ENCODE peak calls at places on chromosomes 3 and 15, in five cellular contexts. One of them, this sample, is unnamed.

GRCh38 chr3:135860761-135861160 is 104.8 kb upstream of the PPP2R3A start:
- DNase-seq in AG08396: no peak
- DNase-seq in AML-193: no peak
- DNase-seq in Karpas-422: no peak
- DNase-seq in activated T-helper 1 cell treated with anti-CD3 and anti-CD28 coated beads, Interleukin-2, amount 50 U/mL, for 16 hours: no peak
- DNase-seq in this sample: no peak

GRCh38 chr3:184496933-184497332 is 64.7 kb upstream of the EPHB3 start:
- DNase-seq in AG08396: no peak
- DNase-seq in AML-193: no peak
- DNase-seq in Karpas-422: no peak
- DNase-seq in activated T-helper 1 cell treated with anti-CD3 and anti-CD28 coated beads, Interleukin-2, amount 50 U/mL, for 16 hours: no peak
- DNase-seq in this sample: no peak

GRCh38 chr3:112117826-112118571 is 15.0 kb downstream of the GCSAM start:
- DNase-seq in AG08396: no peak
- DNase-seq in AML-193: peak
- DNase-seq in Karpas-422: peak
- DNase-seq in activated T-helper 1 cell treated with anti-CD3 and anti-CD28 coated beads, Interleukin-2, amount 50 U/mL, for 16 hours: no peak
- DNase-seq in this sample: peak

GRCh38 chr3:127688022-127688415 is 15.3 kb downstream of the ABTB1 start:
- DNase-seq in AG08396: no peak
- DNase-seq in AML-193: no peak
- DNase-seq in Karpas-422: no peak
- DNase-seq in activated T-helper 1 cell treated with anti-CD3 and anti-CD28 coated beads, Interleukin-2, amount 50 U/mL, for 16 hours: peak
- DNase-seq in this sample: no peak

GRCh38 chr3:123750209-123750608 is 133.9 kb downstream of the MYLK start:
- DNase-seq in AG08396: no peak
- DNase-seq in AML-193: no peak
- DNase-seq in Karpas-422: no peak
- DNase-seq in activated T-helper 1 cell treated with anti-CD3 and anti-CD28 coated beads, Interleukin-2, amount 50 U/mL, for 16 hours: no peak
- DNase-seq in this sample: no peak

GRCh38 chr3:71887256-71887655 is 102.3 kb upstream of the PROK2 start:
- DNase-seq in AG08396: no peak
- DNase-seq in AML-193: no peak
- DNase-seq in Karpas-422: no peak
- DNase-seq in activated T-helper 1 cell treated with anti-CD3 and anti-CD28 coated beads, Interleukin-2, amount 50 U/mL, for 16 hours: no peak
- DNase-seq in this sample: no peak

GRCh38 chr3:186966406-186966805 is 36.1 kb downstream of the ST6GAL1 start:
- DNase-seq in AG08396: no peak
- DNase-seq in AML-193: no peak
- DNase-seq in Karpas-422: no peak
- DNase-seq in activated T-helper 1 cell treated with anti-CD3 and anti-CD28 coated beads, Interleukin-2, amount 50 U/mL, for 16 hours: no peak
- DNase-seq in this sample: no peak

GRCh38 chr15:89108865-89109660 is 20.8 kb downstream of the ABHD2 start:
- DNase-seq in AG08396: no peak
- DNase-seq in AML-193: no peak
- DNase-seq in Karpas-422: no peak
- DNase-seq in activated T-helper 1 cell treated with anti-CD3 and anti-CD28 coated beads, Interleukin-2, amount 50 U/mL, for 16 hours: no peak
- DNase-seq in this sample: no peak

GRCh38 chr15:60941448-60941847 is 287.7 kb downstream of the RORA start:
- DNase-seq in AG08396: peak
- DNase-seq in AML-193: no peak
- DNase-seq in Karpas-422: no peak
- DNase-seq in activated T-helper 1 cell treated with anti-CD3 and anti-CD28 coated beads, Interleukin-2, amount 50 U/mL, for 16 hours: no peak
- DNase-seq in this sample: no peak

GRCh38 chr15:93929375-93930094 is 301.8 kb upstream of the MCTP2 start:
- DNase-seq in AG08396: peak
- DNase-seq in AML-193: no peak
- DNase-seq in Karpas-422: no peak
- DNase-seq in activated T-helper 1 cell treated with anti-CD3 and anti-CD28 coated beads, Interleukin-2, amount 50 U/mL, for 16 hours: no peak
- DNase-seq in this sample: no peak

GRCh38 chr3:126264381-126264780 is 84.0 kb upstream of the ALDH1L1 start:
- DNase-seq in AG08396: no peak
- DNase-seq in AML-193: no peak
- DNase-seq in Karpas-422: no peak
- DNase-seq in activated T-helper 1 cell treated with anti-CD3 and anti-CD28 coated beads, Interleukin-2, amount 50 U/mL, for 16 hours: no peak
- DNase-seq in this sample: no peak

GRCh38 chr3:134197681-134198261 is 52.9 kb downstream of the RYK start:
- DNase-seq in AG08396: peak
- DNase-seq in AML-193: peak
- DNase-seq in Karpas-422: peak
- DNase-seq in activated T-helper 1 cell treated with anti-CD3 and anti-CD28 coated beads, Interleukin-2, amount 50 U/mL, for 16 hours: no peak
- DNase-seq in this sample: peak

GRCh38 chr3:150823277-150823676 is 60.3 kb upstream of the SIAH2 start:
- DNase-seq in AG08396: no peak
- DNase-seq in AML-193: no peak
- DNase-seq in Karpas-422: no peak
- DNase-seq in activated T-helper 1 cell treated with anti-CD3 and anti-CD28 coated beads, Interleukin-2, amount 50 U/mL, for 16 hours: no peak
- DNase-seq in this sample: no peak

GRCh38 chr3:23175361-23176073 is 27.6 kb upstream of the UBE2E2 start:
- DNase-seq in AG08396: no peak
- DNase-seq in AML-193: no peak
- DNase-seq in Karpas-422: no peak
- DNase-seq in activated T-helper 1 cell treated with anti-CD3 and anti-CD28 coated beads, Interleukin-2, amount 50 U/mL, for 16 hours: no peak
- DNase-seq in this sample: no peak

GRCh38 chr3:193011956-193012355 is 94.3 kb upstream of the MB21D2 start:
- DNase-seq in AG08396: no peak
- DNase-seq in AML-193: no peak
- DNase-seq in Karpas-422: no peak
- DNase-seq in activated T-helper 1 cell treated with anti-CD3 and anti-CD28 coated beads, Interleukin-2, amount 50 U/mL, for 16 hours: no peak
- DNase-seq in this sample: no peak

GRCh38 chr15:92061511-92062200 is 208.1 kb downstream of the SLCO3A1 start:
- DNase-seq in AG08396: no peak
- DNase-seq in AML-193: no peak
- DNase-seq in Karpas-422: no peak
- DNase-seq in activated T-helper 1 cell treated with anti-CD3 and anti-CD28 coated beads, Interleukin-2, amount 50 U/mL, for 16 hours: no peak
- DNase-seq in this sample: no peak

GRCh38 chr15:57527382-57528091 is 64.2 kb upstream of the MYZAP start:
- DNase-seq in AG08396: peak
- DNase-seq in AML-193: peak
- DNase-seq in Karpas-422: peak
- DNase-seq in activated T-helper 1 cell treated with anti-CD3 and anti-CD28 coated beads, Interleukin-2, amount 50 U/mL, for 16 hours: no peak
- DNase-seq in this sample: peak

GRCh38 chr3:128714887-128715496 is 11.0 kb upstream of the RAB7A start:
- DNase-seq in AG08396: no peak
- DNase-seq in AML-193: peak
- DNase-seq in Karpas-422: no peak
- DNase-seq in activated T-helper 1 cell treated with anti-CD3 and anti-CD28 coated beads, Interleukin-2, amount 50 U/mL, for 16 hours: no peak
- DNase-seq in this sample: peak

GRCh38 chr3:126983653-126984390 is 907 bp downstream of the PLXNA1 start:
- DNase-seq in AG08396: peak
- DNase-seq in AML-193: no peak
- DNase-seq in Karpas-422: no peak
- DNase-seq in activated T-helper 1 cell treated with anti-CD3 and anti-CD28 coated beads, Interleukin-2, amount 50 U/mL, for 16 hours: no peak
- DNase-seq in this sample: peak

GRCh38 chr3:33363113-33363800 is 76.9 kb downstream of the UBP1 start:
- DNase-seq in AG08396: no peak
- DNase-seq in AML-193: no peak
- DNase-seq in Karpas-422: no peak
- DNase-seq in activated T-helper 1 cell treated with anti-CD3 and anti-CD28 coated beads, Interleukin-2, amount 50 U/mL, for 16 hours: no peak
- DNase-seq in this sample: no peak

GRCh38 chr3:187014417-187014864 is 84.1 kb downstream of the ST6GAL1 start:
- DNase-seq in AG08396: peak
- DNase-seq in AML-193: no peak
- DNase-seq in Karpas-422: peak
- DNase-seq in activated T-helper 1 cell treated with anti-CD3 and anti-CD28 coated beads, Interleukin-2, amount 50 U/mL, for 16 hours: no peak
- DNase-seq in this sample: no peak

GRCh38 chr3:115551091-115551490 is 72.2 kb upstream of the GAP43 start:
- DNase-seq in AG08396: no peak
- DNase-seq in AML-193: no peak
- DNase-seq in Karpas-422: no peak
- DNase-seq in activated T-helper 1 cell treated with anti-CD3 and anti-CD28 coated beads, Interleukin-2, amount 50 U/mL, for 16 hours: no peak
- DNase-seq in this sample: no peak

GRCh38 chr3:34995771-34996430 is 643.4 kb upstream of the ARPP21 start:
- DNase-seq in AG08396: no peak
- DNase-seq in AML-193: no peak
- DNase-seq in Karpas-422: no peak
- DNase-seq in activated T-helper 1 cell treated with anti-CD3 and anti-CD28 coated beads, Interleukin-2, amount 50 U/mL, for 16 hours: no peak
- DNase-seq in this sample: no peak

GRCh38 chr3:119403201-119403600 is 60.2 kb downstream of the TMEM39A start:
- DNase-seq in AG08396: no peak
- DNase-seq in AML-193: no peak
- DNase-seq in Karpas-422: no peak
- DNase-seq in activated T-helper 1 cell treated with anti-CD3 and anti-CD28 coated beads, Interleukin-2, amount 50 U/mL, for 16 hours: no peak
- DNase-seq in this sample: no peak

GRCh38 chr15:69090197-69090948 is 70.1 kb upstream of the GLCE start:
- DNase-seq in AG08396: no peak
- DNase-seq in AML-193: no peak
- DNase-seq in Karpas-422: no peak
- DNase-seq in activated T-helper 1 cell treated with anti-CD3 and anti-CD28 coated beads, Interleukin-2, amount 50 U/mL, for 16 hours: no peak
- DNase-seq in this sample: no peak

GRCh38 chr15:70474682-70475438 is 288.5 kb downstream of the UACA start:
- DNase-seq in AG08396: peak
- DNase-seq in AML-193: peak
- DNase-seq in Karpas-422: no peak
- DNase-seq in activated T-helper 1 cell treated with anti-CD3 and anti-CD28 coated beads, Interleukin-2, amount 50 U/mL, for 16 hours: no peak
- DNase-seq in this sample: peak

GRCh38 chr3:57036952-57037351 is 23.5 kb upstream of the SPATA12 start:
- DNase-seq in AG08396: no peak
- DNase-seq in AML-193: no peak
- DNase-seq in Karpas-422: no peak
- DNase-seq in activated T-helper 1 cell treated with anti-CD3 and anti-CD28 coated beads, Interleukin-2, amount 50 U/mL, for 16 hours: no peak
- DNase-seq in this sample: no peak

This sample was measured in NB4.